ENCODE peak calls at places on chromosomes 3 and 15, in six cellular contexts. X, Z, S, T, F and R are unnamed samples.

GRCh38 chr3:170429050-170429449 is 10.4 kb downstream of the CLDN11 start:
- DNase-seq in X (peak), Z (no peak), S (peak), T (no peak), F (no peak), R (peak)

GRCh38 chr3:44482721-44483120 is 5.3 kb upstream of the ZNF445 start:
- DNase-seq in X (no peak), Z (peak), S (no peak), T (no peak), F (no peak), R (no peak)

GRCh38 chr15:84824260-84824690 is 7.1 kb downstream of the ALPK3 start:
- DNase-seq in X (no peak), Z (no peak), S (peak), T (no peak), F (no peak), R (no peak)

GRCh38 chr15:31268911-31269784 is 57.5 kb upstream of the KLF13 start:
- DNase-seq in X (no peak), Z (no peak), S (no peak), T (peak), F (no peak), R (no peak)

GRCh38 chr3:98343647-98344507 is 9.8 kb upstream of the OR5K4 start:
- DNase-seq in X (peak), Z (peak), S (peak), T (peak), F (peak), R (peak)

GRCh38 chr3:172156309-172156998 is 117.1 kb downstream of the FNDC3B start:
- DNase-seq in X (no peak), Z (peak), S (no peak), T (peak), F (no peak), R (no peak)

GRCh38 chr15:63610209-63610841 is 13.1 kb downstream of the FBXL22 start:
- DNase-seq in X (peak), Z (peak), S (peak), T (peak), F (peak), R (peak)

GRCh38 chr3:1852950-1853349 is 245.7 kb upstream of the CNTN4 start:
- DNase-seq in X (no peak), Z (no peak), S (no peak), T (no peak), F (no peak), R (no peak)

GRCh38 chr3:19173945-19174344 is 25.6 kb downstream of the KCNH8 start:
- DNase-seq in X (no peak), Z (no peak), S (no peak), T (no peak), F (no peak), R (no peak)

GRCh38 chr3:142999881-143000280 is 1.5 kb upstream of the U2SURP start:
- DNase-seq in X (no peak), Z (no peak), S (no peak), T (no peak), F (no peak), R (no peak)

GRCh38 chr3:131322946-131323505 is 58.5 kb upstream of the NUDT16 start:
- DNase-seq in X (no peak), Z (no peak), S (no peak), T (no peak), F (no peak), R (peak)

GRCh38 chr15:63600646-63601025 is 3.4 kb downstream of the FBXL22 start:
- DNase-seq in X (peak), Z (peak), S (peak), T (peak), F (no peak), R (peak)

GRCh38 chr15:25185791-25186190 is 231.0 kb downstream of the SNRPN start:
- DNase-seq in X (no peak), Z (no peak), S (no peak), T (no peak), F (no peak), R (no peak)

GRCh38 chr3:20225769-20226168 is 39.8 kb upstream of the SGO1 start:
- DNase-seq in X (peak), Z (peak), S (peak), T (no peak), F (peak), R (peak)

GRCh38 chr15:77384086-77384485 is 35.8 kb downstream of the PEAK1 start:
- DNase-seq in X (no peak), Z (no peak), S (no peak), T (no peak), F (no peak), R (no peak)

GRCh38 chr3:21750831-21751391 is at the start of gene ZNF385D:
- DNase-seq in X (peak), Z (peak), S (peak), T (peak), F (no peak), R (peak)

GRCh38 chr3:14285526-14285925 is 106.9 kb downstream of the LSM3 start:
- DNase-seq in X (no peak), Z (no peak), S (no peak), T (no peak), F (no peak), R (no peak)

GRCh38 chr15:99250001-99250400 is 620 bp upstream of the TTC23 start:
- DNase-seq in X (no peak), Z (no peak), S (no peak), T (no peak), F (no peak), R (no peak)

GRCh38 chr3:146521356-146521755 is 23.1 kb downstream of the PLSCR1 start:
- DNase-seq in X (no peak), Z (no peak), S (no peak), T (no peak), F (no peak), R (no peak)

GRCh38 chr3:157129782-157130137 is 30.2 kb downstream of the CCNL1 start:
- DNase-seq in X (no peak), Z (peak), S (no peak), T (no peak), F (no peak), R (no peak)

GRCh38 chr3:127097009-127097350 is 96.0 kb upstream of the PRR23E start:
- DNase-seq in X (no peak), Z (no peak), S (no peak), T (no peak), F (no peak), R (no peak)

GRCh38 chr3:169149349-169149890 is 514.1 kb downstream of the MECOM start:
- DNase-seq in X (peak), Z (peak), S (peak), T (peak), F (peak), R (peak)

GRCh38 chr3:129323651-129324294 is 45.1 kb downstream of the HMCES start:
- DNase-seq in X (no peak), Z (no peak), S (no peak), T (no peak), F (no peak), R (no peak)

GRCh38 chr3:145087038-145087437 is 1073.9 kb downstream of the PLOD2 start:
- DNase-seq in X (no peak), Z (no peak), S (no peak), T (no peak), F (no peak), R (no peak)
- TF ChIP-seq CTCF in X (no peak), Z (no peak), S (no peak), T (no peak), F (no peak), R (no peak)

GRCh38 chr3:30043156-30043555 is 563.2 kb upstream of the TGFBR2 start:
- DNase-seq in X (no peak), Z (no peak), S (no peak), T (no peak), F (no peak), R (no peak)

GRCh38 chr3:30044515-30044914 is 561.9 kb upstream of the TGFBR2 start:
- DNase-seq in X (no peak), Z (no peak), S (no peak), T (no peak), F (no peak), R (no peak)

DNA sequence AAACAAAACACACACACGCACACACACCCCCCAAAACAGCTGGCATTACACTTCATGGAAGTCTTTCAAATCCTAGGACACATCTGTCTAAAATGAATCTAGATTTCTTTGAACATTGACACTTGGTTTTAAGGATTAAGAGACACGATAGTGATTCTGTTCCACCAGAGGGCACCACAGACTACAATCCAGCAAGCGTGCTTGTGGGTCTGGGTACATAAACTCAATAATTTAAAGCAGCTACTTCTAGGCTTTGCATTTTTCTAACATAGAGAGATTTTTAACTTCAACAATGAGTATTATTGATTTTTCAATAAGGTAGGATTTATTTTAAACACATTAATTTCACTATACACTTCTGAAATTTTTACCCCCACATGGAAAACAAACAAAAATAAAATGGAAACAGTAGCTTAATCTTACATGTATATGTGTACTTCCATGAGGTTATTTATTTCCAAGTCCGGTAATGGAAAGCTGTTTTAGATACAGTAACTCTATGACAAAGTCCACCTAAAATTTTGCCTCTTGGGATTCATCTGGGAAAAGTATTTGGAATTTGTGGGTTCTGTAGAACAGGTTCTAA is 564.0 kb upstream of the TGFBR2 start:
- DNase-seq in X (peak), Z (peak), S (peak), T (peak), F (peak), R (peak)
- TF ChIP-seq CTCF in X (peak), Z (peak), S (peak), T (peak), F (peak), R (peak)

GRCh38 chr3:7787871-7788828 is 713.5 kb upstream of the LMCD1 start:
- DNase-seq in X (peak), Z (peak), S (peak), T (no peak), F (no peak), R (no peak)
- TF ChIP-seq CTCF in X (no peak), Z (no peak), S (peak), T (no peak), F (no peak), R (no peak)

GRCh38 chr15:82052751-82053150 is 6.9 kb upstream of the MEX3B start:
- DNase-seq in X (no peak), Z (no peak), S (no peak), T (no peak), F (no peak), R (no peak)
- TF ChIP-seq CTCF in X (no peak), Z (no peak), S (no peak), T (no peak), F (no peak), R (no peak)

GRCh38 chr3:193590088-193590856 is 2.7 kb upstream of the OPA1 start:
- DNase-seq in X (peak), Z (peak), S (peak), T (no peak), F (no peak), R (peak)

GRCh38 chr3:193594946-193595689 is 2.1 kb downstream of the OPA1 start:
- DNase-seq in X (peak), Z (peak), S (peak), T (no peak), F (no peak), R (peak)

GRCh38 chr3:193593666-193594025 is 638 bp downstream of the OPA1 start:
- DNase-seq in X (peak), Z (peak), S (peak), T (peak), F (no peak), R (peak)

GRCh38 chr3:193595939-193596487 is 3.0 kb downstream of the OPA1 start:
- DNase-seq in X (no peak), Z (no peak), S (no peak), T (no peak), F (no peak), R (no peak)

DNA sequence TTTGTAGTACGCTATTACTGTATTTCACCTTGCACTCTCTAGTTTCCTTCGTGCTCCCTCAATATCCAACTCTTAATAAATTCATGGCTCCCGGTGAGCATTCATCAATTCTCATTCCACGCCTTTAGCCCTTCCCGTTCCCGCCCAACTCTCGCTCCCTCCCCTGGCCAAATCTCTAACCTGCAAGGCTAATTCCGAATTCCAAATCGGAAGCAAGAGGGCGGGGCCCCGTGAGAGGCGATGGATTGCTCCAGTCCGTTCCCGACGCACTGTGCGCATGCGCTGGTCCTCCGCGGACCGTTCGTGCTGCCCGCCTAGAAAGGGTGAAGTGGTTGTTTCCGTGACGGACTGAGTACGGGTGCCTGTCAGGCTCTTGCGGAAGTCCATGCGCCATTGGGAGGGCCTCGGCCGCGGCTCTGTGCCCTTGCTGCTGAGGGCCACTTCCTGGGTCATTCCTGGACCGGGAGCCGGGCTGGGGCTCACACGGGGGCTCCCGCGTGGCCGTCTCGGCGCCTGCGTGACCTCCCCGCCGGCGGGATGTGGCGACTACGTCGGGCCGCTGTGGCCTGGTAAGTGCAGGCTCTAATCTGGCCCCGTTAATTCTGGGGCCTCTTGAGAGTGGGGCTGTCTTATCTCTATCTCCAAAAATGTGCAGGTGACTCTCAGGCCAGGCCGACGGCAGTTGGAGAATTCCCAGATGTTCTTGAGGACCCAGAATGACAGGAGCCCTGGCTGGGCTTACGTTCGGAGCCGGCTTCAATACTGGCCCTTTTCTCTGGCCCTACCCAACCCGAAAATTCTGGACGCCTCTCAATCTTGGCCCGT is at the start of gene OPA1:
- DNase-seq in X (peak), Z (peak), S (peak), T (peak), F (peak), R (peak)
- TF ChIP-seq CTCF in X (peak), Z (peak), S (peak), T (peak), F (peak), R (peak)

GRCh38 chr3:94004301-94004910 is 24.0 kb downstream of the STX19 start:
- DNase-seq in X (peak), Z (peak), S (peak), T (no peak), F (peak), R (peak)
- TF ChIP-seq CTCF in X (peak), Z (peak), S (peak), T (peak), F (peak), R (peak)